ENCODE peak calls at places on chromosome 17, in four cellular contexts. S, Z, P and R are unnamed samples.

GRCh38 chr17:14268264-14268663 is 31.6 kb upstream of the CDRT15 start:
- DNase-seq in S (no peak), P (no peak), Z (no peak), R (no peak)

GRCh38 chr17:69857412-69857835 is 217.6 kb upstream of the KCNJ16 start:
- DNase-seq in S (no peak), Z (no peak), P (no peak), R (no peak)

GRCh38 chr17:45750779-45751440 is 33.2 kb upstream of the CRHR1 start:
- DNase-seq in P (no peak), S (no peak), Z (no peak), R (no peak)

GRCh38 chr17:58324409-58325288 is 3.9 kb downstream of the TSPOAP1 start:
- DNase-seq in Z (no peak), P (no peak), S (no peak), R (no peak)

GRCh38 chr17:78890111-78890897 is 12.7 kb downstream of the CEP295NL start:
- DNase-seq in Z (no peak), S (no peak), P (peak; percentile 66), R (peak; percentile 57)

GRCh38 chr17:7632492-7632894 is 2.6 kb downstream of the SHBG start:
- DNase-seq in S (no peak), Z (no peak), P (peak; percentile 59), R (no peak)

GRCh38 chr17:4939804-4940624 is at the start of the genes RNF167 and SLC25A11:
- DNase-seq in S (peak; percentile 95), P (peak; percentile 96), Z (peak; percentile 100), R (peak; percentile 95)

GRCh38 chr17:66276328-66276937 is 26.0 kb upstream of the PRKCA start:
- DNase-seq in P (no peak), S (no peak), Z (no peak), R (no peak)

GRCh38 chr17:78240012-78240655 is 8.7 kb downstream of the TMEM235 start:
- DNase-seq in P (no peak), S (no peak), Z (no peak), R (no peak)

GRCh38 chr17:78132086-78132676 is 1.6 kb downstream of the TMC8 start:
- DNase-seq in S (no peak), Z (no peak), P (peak; percentile 52), R (no peak)

GRCh38 chr17:15181333-15181732 is 83.8 kb downstream of the PMP22 start:
- DNase-seq in Z (no peak), S (no peak), P (no peak), R (no peak)

GRCh38 chr17:19417611-19418010 is 6.6 kb downstream of the RNF112 start:
- DNase-seq in Z (no peak), S (no peak), P (no peak), R (no peak)

GRCh38 chr17:50872710-50873424 is 6.7 kb upstream of the TOB1 start:
- DNase-seq in Z (no peak), P (peak; percentile 82), S (no peak), R (no peak)

GRCh38 chr17:41518789-41519449 is at the start of gene KRT15:
- DNase-seq in P (no peak), S (no peak), Z (no peak), R (no peak)

DNA sequence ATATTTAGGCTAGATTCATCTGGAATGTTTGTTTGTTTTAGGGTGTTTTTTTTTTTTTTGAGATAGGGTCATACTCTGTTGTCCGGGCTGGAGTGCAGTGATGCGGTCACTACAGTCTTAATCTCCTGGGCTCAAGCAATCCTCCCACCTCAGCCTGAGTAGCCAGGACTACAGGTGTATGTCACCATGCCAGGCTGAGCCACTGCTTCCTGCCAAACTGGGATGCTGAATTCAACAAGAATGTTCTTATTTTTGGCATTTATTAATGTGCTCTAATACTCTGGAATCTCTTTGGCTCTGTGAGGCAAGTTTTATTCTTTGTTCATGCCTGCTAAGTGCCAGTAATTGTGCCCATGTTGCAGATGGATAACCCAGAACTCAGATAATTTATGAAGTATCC is 21.5 kb downstream of the SP2 start:
- DNase-seq in S (no peak), P (no peak), Z (no peak), R (no peak)
- H3K36me3 ChIP-seq in S (no peaks in the 10 kb centered on the region), P (no peaks in the 10 kb centered on the region), Z (peaks cover 8% of the 10 kb centered on the region), R (no peaks in the 10 kb centered on the region)

GRCh38 chr17:61701334-61701733 is 110.3 kb upstream of the NACA2 start:
- DNase-seq in Z (no peak), P (no peak), S (no peak), R (no peak)

GRCh38 chr17:61699694-61700093 is 108.7 kb upstream of the NACA2 start:
- DNase-seq in Z (no peak), S (no peak), P (no peak), R (no peak)

GRCh38 chr17:61702450-61702849 is 111.4 kb upstream of the NACA2 start:
- DNase-seq in Z (no peak), P (no peak), S (no peak), R (no peak)

GRCh38 chr17:61700252-61700651 is 109.2 kb upstream of the NACA2 start:
- DNase-seq in S (no peak), Z (no peak), P (no peak), R (no peak)

DNA sequence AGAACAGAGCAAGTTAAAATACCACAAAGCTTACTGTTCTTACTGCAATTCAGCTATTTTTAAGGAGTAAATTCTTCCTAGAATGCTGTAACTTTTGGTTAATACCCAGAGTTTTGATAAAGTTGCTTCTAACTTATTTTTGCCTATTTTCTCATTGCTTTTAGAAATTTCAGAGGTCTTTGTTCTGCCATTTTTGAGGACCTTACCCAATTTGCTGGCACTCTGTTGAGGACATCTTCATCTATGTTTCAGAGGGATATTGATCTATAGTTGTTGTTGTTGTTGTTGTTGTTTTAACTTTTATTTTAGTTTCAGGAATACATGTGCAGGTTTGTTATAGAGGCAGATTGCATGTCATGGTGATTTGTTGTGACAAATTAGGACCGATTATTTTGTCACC is 111.0 kb upstream of the NACA2 start:
- DNase-seq in P (no peak), Z (no peak), S (no peak), R (no peak)
- H3K9me3 ChIP-seq in P (peaks cover 6% of the 10 kb centered on the region), Z (peaks cover 5% of the 10 kb centered on the region), S (no peaks in the 10 kb centered on the region), R (peaks cover 43% of the 10 kb centered on the region)

GRCh38 chr17:80257716-80258213 is 2.9 kb upstream of the RNF213 start:
- DNase-seq in P (no peak), S (no peak), Z (no peak), R (no peak)

GRCh38 chr17:80261159-80261894 is 675 bp downstream of the RNF213 start:
- DNase-seq in P (peak; percentile 72), S (peak; percentile 69), Z (no peak), R (peak; percentile 55)

GRCh38 chr17:80261895-80262279 is 1.2 kb downstream of the RNF213 start:
- DNase-seq in P (no peak), Z (no peak), S (no peak), R (no peak)

GRCh38 chr17:80260791-80261158 is at the start of gene RNF213:
- DNase-seq in S (peak; percentile 85), Z (no peak), P (peak; percentile 75), R (peak; percentile 69)

GRCh38 chr17:80259642-80260535 is 763 bp upstream of the RNF213 start:
- DNase-seq in P (peak; percentile 77), S (peak; percentile 83), Z (no peak), R (peak; percentile 83)
- TF ChIP-seq POLR2A in P (peak; percentile 67), S (peak; percentile 7), Z (no peak), R (no peak)

GRCh38 chr17:37234106-37234505 is 141.7 kb upstream of the C17orf78 start:
- DNase-seq in S (no peak), Z (no peak), P (no peak), R (no peak)
- H3K36me3 ChIP-seq in S (no peaks in the 10 kb centered on the region), Z (peaks cover 3% of the 10 kb centered on the region), P (peaks cover 24% of the 10 kb centered on the region), R (peaks cover 72% of the 10 kb centered on the region)

DNA sequence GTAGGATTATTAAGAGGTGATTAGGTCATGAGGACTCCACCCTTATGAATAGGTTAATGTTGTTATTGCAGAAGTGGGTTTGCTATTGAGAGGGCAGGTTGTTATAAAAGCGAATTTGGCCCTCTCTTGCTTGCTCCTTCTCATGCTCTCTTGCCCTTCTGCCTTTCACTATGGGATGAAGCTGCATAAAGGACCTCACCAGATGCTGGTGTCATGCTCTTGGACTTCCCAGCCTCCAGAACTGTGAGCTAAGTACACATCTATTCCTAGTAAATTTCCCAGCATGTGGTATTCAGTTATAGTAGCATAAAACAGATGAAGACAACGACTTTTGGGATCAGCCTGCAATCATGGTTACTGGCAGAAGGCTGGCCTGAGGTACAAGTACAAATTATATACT is 41.4 kb upstream of the FBXO47 start:
- DNase-seq in Z (no peak), S (no peak), P (no peak), R (no peak)
- H3K9me3 ChIP-seq in Z (no peaks in the 10 kb centered on the region), S (no peaks in the 10 kb centered on the region), P (no peaks in the 10 kb centered on the region), R (no peaks in the 10 kb centered on the region)